ENCODE peak calls at places on chromosomes 5 and 9, in five cellular contexts. P is mesenchymal stem cell, S is HT-29, A is A549, L is NCI-H1694. U is an unnamed sample.

GRCh38 chr9:127283917-127284316 is 19.3 kb downstream of the GARNL3 start:
- DNase-seq in P (peak; percentile 46), A (peak; percentile 55), L (no peak), S (peak; percentile 35), U (no peak)

GRCh38 chr5:14168139-14168792 is 25.1 kb downstream of the TRIO start:
- DNase-seq in A (no peak), L (no peak), S (no peak), P (peak; percentile 65), U (no peak)

GRCh38 chr5:171336486-171337206 is 27.6 kb downstream of the TLX3 start:
- DNase-seq in A (peak; percentile 70), S (peak; percentile 41), P (peak; percentile 31), L (peak; percentile 11), U (no peak)

GRCh38 chr5:116371431-116371830 is 203.2 kb downstream of the SEMA6A start:
- DNase-seq in S (peak; percentile 12), A (no peak), P (no peak), L (no peak), U (no peak)

GRCh38 chr5:36418172-36418979 is 116.7 kb upstream of the RANBP3L start:
- DNase-seq in P (no peak), S (no peak), A (no peak), L (no peak), U (no peak)

GRCh38 chr9:131667576-131667975 is 72.3 kb downstream of the RAPGEF1 start:
- DNase-seq in L (no peak), A (no peak), S (no peak), P (no peak), U (no peak)

GRCh38 chr9:33517373-33517772 is 6.7 kb upstream of the ANKRD18B start:
- DNase-seq in A (peak; percentile 65), S (peak; percentile 63), L (no peak), P (peak; percentile 75), U (no peak)

GRCh38 chr5:30401479-30402058 is 791.9 kb upstream of the CDH6 start:
- DNase-seq in L (peak; percentile 21), P (peak; percentile 23), A (peak; percentile 38), S (peak; percentile 61), U (peak; percentile 0)

GRCh38 chr5:14234204-14234603 is 91.1 kb downstream of the TRIO start:
- DNase-seq in L (no peak), S (no peak), P (no peak), A (peak; percentile 34), U (no peak)

GRCh38 chr9:109019420-109019819 is 6.1 kb upstream of the CTNNAL1 start:
- DNase-seq in S (no peak), P (no peak), L (no peak), A (no peak), U (no peak)

GRCh38 chr5:125349432-125349831 is 603.0 kb upstream of the ZNF608 start:
- DNase-seq in P (peak; percentile 91), A (no peak), S (no peak), L (no peak), U (no peak)

GRCh38 chr9:81384911-81385310 is 304.4 kb downstream of the TLE1 start:
- DNase-seq in L (no peak), P (no peak), A (no peak), S (no peak), U (no peak)

GRCh38 chr5:34526682-34527305 is 129.3 kb upstream of the RAI14 start:
- DNase-seq in S (no peak), P (no peak), L (no peak), A (no peak), U (no peak)

GRCh38 chr5:43428034-43428712 is 16.0 kb upstream of the CCL28 start:
- DNase-seq in L (no peak), A (peak; percentile 72), P (peak; percentile 45), S (no peak), U (no peak)

GRCh38 chr9:34579097-34579818 is 10.3 kb downstream of the CNTFR start:
- DNase-seq in P (no peak), L (peak; percentile 20), S (no peak), A (no peak), U (no peak)

GRCh38 chr5:169581580-169582227 is 1.9 kb upstream of the SPDL1 start:
- DNase-seq in P (peak; percentile 76), A (peak; percentile 66), S (peak; percentile 75), L (no peak), U (peak; percentile 27)

GRCh38 chr5:132436936-132437335 is 53.6 kb downstream of the IRF1 start:
- DNase-seq in P (no peak), L (no peak), S (no peak), A (no peak), U (no peak)

GRCh38 chr5:76849767-76850291 is at the start of gene S100Z:
- DNase-seq in S (no peak), L (no peak), P (no peak), A (no peak), U (peak; percentile 82)

GRCh38 chr9:127128341-127129072 is 6.1 kb upstream of the ANGPTL2 start:
- DNase-seq in P (no peak), A (no peak), S (no peak), L (no peak), U (no peak)

GRCh38 chr5:59034498-59035186 is 451.8 kb downstream of the RAB3C start:
- DNase-seq in S (peak; percentile 39), A (peak; percentile 81), P (peak; percentile 66), L (no peak), U (peak; percentile 4)

GRCh38 chr5:134380367-134380766 is 9.0 kb downstream of the UBE2B start:
- DNase-seq in A (no peak), S (no peak), L (no peak), P (no peak), U (no peak)

GRCh38 chr9:137148242-137148641 is 9.3 kb downstream of the GRIN1 start:
- DNase-seq in L (no peak), P (no peak), A (no peak), S (no peak), U (no peak)

GRCh38 chr9:37290881-37291485 is 131.5 kb upstream of the GRHPR start:
- DNase-seq in A (peak; percentile 46), L (no peak), P (peak; percentile 80), S (no peak), U (no peak)

GRCh38 chr5:38556115-38556598 is 289 bp downstream of the LIFR start:
- DNase-seq in L (no peak), P (no peak), A (no peak), S (no peak), U (no peak)

GRCh38 chr9:89687216-89687615 is 82.4 kb downstream of the GADD45G start:
- DNase-seq in L (no peak), S (no peak), A (no peak), P (no peak), U (no peak)

GRCh38 chr5:143757116-143757515 is 54.8 kb upstream of the HMHB1 start:
- DNase-seq in S (no peak), L (no peak), A (no peak), P (peak; percentile 35), U (no peak)

GRCh38 chr5:163730206-163730782 is 224.9 kb downstream of the MAT2B start:
- DNase-seq in S (peak; percentile 43), L (no peak), P (no peak), A (no peak), U (no peak)

GRCh38 chr5:138282918-138283742 is 8.7 kb upstream of the GFRA3 start:
- DNase-seq in P (peak; percentile 67), A (peak; percentile 76), S (peak; percentile 59), L (peak; percentile 39), U (peak; percentile 51)

GRCh38 chr5:126395198-126395597 is 28.0 kb upstream of the GRAMD2B start:
- DNase-seq in A (no peak), L (no peak), P (peak; percentile 70), S (no peak), U (no peak)

GRCh38 chr5:107673106-107673367 is 2.3 kb upstream of the EFNA5 start:
- DNase-seq in A (no peak), S (no peak), L (no peak), P (no peak), U (no peak)

GRCh38 chr5:15463231-15463630 is 36.7 kb upstream of the FBXL7 start:
- DNase-seq in A (peak; percentile 7), P (peak; percentile 32), L (peak; percentile 81), S (peak; percentile 4), U (no peak)

GRCh38 chr5:139806726-139807646 is 11.4 kb downstream of the PSD2 start:
- DNase-seq in S (no peak), P (no peak), L (no peak), A (no peak), U (no peak)

GRCh38 chr5:14893351-14893750 is 21.8 kb upstream of the ANKH start:
- DNase-seq in A (no peak), P (no peak), L (no peak), S (peak; percentile 71), U (no peak)

GRCh38 chr9:101966706-101967105 is 228.3 kb upstream of the GRIN3A start:
- DNase-seq in P (no peak), A (no peak), S (no peak), L (no peak), U (no peak)

GRCh38 chr9:78238061-78239038 is 2.5 kb downstream of the CEP78 start:
- DNase-seq in L (no peak), A (no peak), S (no peak), P (no peak), U (no peak)